ENCODE peak calls at places on chromosomes 6 and 20, in five cellular contexts. C, R, Z, L and Q are unnamed samples.

GRCh38 chr6:100446922-100447899 is 17.5 kb downstream of the SIM1 start:
- DNase-seq in Z (no peak), L (peak), C (peak), R (peak), Q (no peak)

GRCh38 chr6:13762648-13763441 is 51.2 kb upstream of the RANBP9 start:
- DNase-seq in L (no peak), Z (no peak), C (no peak), R (peak), Q (peak)

GRCh38 chr6:1335367-1336037 is 23.6 kb downstream of the FOXQ1 start:
- DNase-seq in C (peak), Z (no peak), R (peak), L (no peak), Q (peak)

GRCh38 chr20:45254867-45255266 is 503 bp upstream of the SLPI start:
- DNase-seq in Z (no peak), C (no peak), L (no peak), R (peak), Q (peak)

GRCh38 chr6:6942826-6943225 is 164.9 kb upstream of the RREB1 start:
- DNase-seq in Z (no peak), R (no peak), L (no peak), C (no peak), Q (peak)

GRCh38 chr20:11432407-11432806 is 485.3 kb upstream of the BTBD3 start:
- DNase-seq in R (peak), C (no peak), Z (no peak), L (no peak), Q (peak)

GRCh38 chr6:150254671-150255228 is 111.9 kb downstream of the PPP1R14C start:
- DNase-seq in Z (no peak), R (no peak), C (no peak), L (no peak), Q (peak)

GRCh38 chr20:36975085-36975829 is 23.7 kb upstream of the SAMHD1 start:
- DNase-seq in C (no peak), R (no peak), L (no peak), Z (no peak), Q (no peak)

GRCh38 chr6:1464796-1465348 is 75.5 kb downstream of the FOXF2 start:
- DNase-seq in R (no peak), Z (no peak), C (no peak), L (no peak), Q (no peak)

GRCh38 chr6:155384343-155384742 is 70.1 kb upstream of the TFB1M start:
- DNase-seq in R (no peak), L (no peak), C (no peak), Z (no peak), Q (no peak)

GRCh38 chr6:158661156-158661555 is 11.3 kb downstream of the SYTL3 start:
- DNase-seq in Z (no peak), R (no peak), L (no peak), C (no peak), Q (no peak)

GRCh38 chr20:2156666-2157624 is 55.3 kb downstream of the STK35 start:
- DNase-seq in Z (no peak), R (no peak), C (no peak), L (no peak), Q (no peak)

GRCh38 chr6:54878705-54879104 is 32.1 kb downstream of the FAM83B start:
- DNase-seq in C (no peak), L (no peak), Z (no peak), R (no peak), Q (peak)

GRCh38 chr6:22151892-22152291 is 144.9 kb downstream of the PRL start:
- DNase-seq in R (no peak), Z (no peak), L (no peak), C (no peak), Q (no peak)

GRCh38 chr6:98382246-98382645 is 452.1 kb upstream of the POU3F2 start:
- DNase-seq in L (no peak), R (no peak), C (no peak), Z (no peak), Q (no peak)

GRCh38 chr20:43576108-43576507 is 14.6 kb upstream of the IFT52 start:
- DNase-seq in C (no peak), R (no peak), L (no peak), Z (no peak), Q (no peak)

GRCh38 chr6:34128045-34128444 is 17.8 kb downstream of the GRM4 start:
- DNase-seq in L (no peak), R (no peak), Z (no peak), C (no peak), Q (no peak)

GRCh38 chr6:45314146-45314545 is 14.0 kb upstream of the RUNX2 start:
- DNase-seq in R (no peak), L (no peak), Z (no peak), C (no peak), Q (no peak)

GRCh38 chr6:24524801-24525200 is 30.0 kb downstream of the ALDH5A1 start:
- DNase-seq in Z (no peak), R (peak), C (peak), L (peak), Q (peak)

GRCh38 chr6:34544776-34545471 is 11.2 kb downstream of the SPDEF start:
- DNase-seq in Z (no peak), C (no peak), R (no peak), L (no peak), Q (no peak)

GRCh38 chr20:58829531-58829941 is 21.2 kb downstream of the GNAS-AS1 start:
- DNase-seq in L (no peak), R (no peak), Z (no peak), C (no peak), Q (peak)

GRCh38 chr6:5151955-5152401 is 66.8 kb downstream of the PPP1R3G start:
- DNase-seq in Z (no peak), L (no peak), C (no peak), R (no peak), Q (peak)

GRCh38 chr20:38260378-38261053 is at the start of gene KIAA1755:
- DNase-seq in L (peak), Z (no peak), R (no peak), C (no peak), Q (no peak)

GRCh38 chr6:39357998-39358686 is 35.6 kb upstream of the KCNK16 start:
- DNase-seq in L (no peak), Z (no peak), R (peak), C (no peak), Q (peak)

GRCh38 chr20:43925786-43926185 is 11.1 kb downstream of the TOX2 start:
- DNase-seq in R (no peak), C (no peak), Z (no peak), L (no peak), Q (peak)

GRCh38 chr6:70380771-70381435 is 32.4 kb upstream of the FAM135A start:
- DNase-seq in C (no peak), R (no peak), Z (no peak), L (no peak), Q (no peak)

GRCh38 chr6:148599967-148600426 is 146.8 kb upstream of the UST start:
- DNase-seq in R (peak), C (peak), Z (peak), L (peak), Q (peak)

GRCh38 chr20:47354710-47355488 is 1.6 kb downstream of the ZMYND8 start:
- DNase-seq in Z (no peak), L (no peak), C (no peak), R (peak), Q (peak)

GRCh38 chr6:163661271-163661671 is 246.8 kb downstream of the QKI start:
- DNase-seq in C (no peak), Z (no peak), L (no peak), R (no peak), Q (no peak)
- H2BK15ac ChIP-seq in C (no peak), Z (no peak), L (peak), R (no peak), Q (no peak)

DNA sequence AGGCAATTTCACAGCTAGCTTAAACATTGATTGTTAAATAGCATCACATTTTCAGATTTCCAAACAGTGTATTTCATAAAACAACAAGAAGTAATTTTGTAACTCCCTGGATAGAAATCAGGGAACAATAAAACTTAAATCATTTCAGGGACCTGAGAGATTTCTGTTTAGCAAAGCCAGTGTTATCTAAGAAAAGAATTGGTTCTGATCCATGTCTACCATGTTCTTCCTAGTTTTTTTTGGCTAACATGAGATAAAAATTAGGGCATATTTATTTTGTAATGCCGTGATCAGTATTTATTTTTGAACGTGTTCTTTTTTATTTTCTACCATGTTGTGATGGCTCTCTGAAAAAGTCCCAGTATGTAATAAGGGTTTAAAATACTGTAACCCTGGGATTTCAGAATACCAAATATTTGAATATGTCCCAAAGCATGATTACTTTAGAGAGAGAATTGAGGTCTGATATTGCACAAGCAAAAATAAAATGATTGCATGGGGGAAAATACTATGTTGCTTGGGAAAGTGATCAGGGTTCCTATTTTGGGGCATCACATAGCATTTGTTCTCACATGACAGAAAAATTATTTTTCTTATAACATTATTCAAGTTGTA is 188.7 kb upstream of the CEP162 start:
- DNase-seq in R (no peak), L (no peak), Z (no peak), C (no peak), Q (no peak)
- H3K4me3 ChIP-seq in R (no peak), L (no peak), Z (no peak), C (no peak), Q (no peak)

GRCh38 chr20:54499111-54499510 is 23.7 kb downstream of the DOK5 start:
- DNase-seq in L (no peak), C (no peak), Z (no peak), R (no peak), Q (no peak)

GRCh38 chr20:54494303-54495006 is 19.1 kb downstream of the DOK5 start:
- DNase-seq in L (no peak), R (no peak), Z (no peak), C (no peak), Q (no peak)

GRCh38 chr20:54502179-54502578 is 26.8 kb downstream of the DOK5 start:
- DNase-seq in C (no peak), Z (no peak), L (no peak), R (no peak), Q (peak)

GRCh38 chr20:54497931-54498718 is 22.7 kb downstream of the DOK5 start:
- DNase-seq in R (no peak), Z (no peak), C (no peak), L (no peak), Q (no peak)
- H2BK15ac ChIP-seq in R (no peak), Z (no peak), C (no peak), L (no peak), Q (no peak)

DNA sequence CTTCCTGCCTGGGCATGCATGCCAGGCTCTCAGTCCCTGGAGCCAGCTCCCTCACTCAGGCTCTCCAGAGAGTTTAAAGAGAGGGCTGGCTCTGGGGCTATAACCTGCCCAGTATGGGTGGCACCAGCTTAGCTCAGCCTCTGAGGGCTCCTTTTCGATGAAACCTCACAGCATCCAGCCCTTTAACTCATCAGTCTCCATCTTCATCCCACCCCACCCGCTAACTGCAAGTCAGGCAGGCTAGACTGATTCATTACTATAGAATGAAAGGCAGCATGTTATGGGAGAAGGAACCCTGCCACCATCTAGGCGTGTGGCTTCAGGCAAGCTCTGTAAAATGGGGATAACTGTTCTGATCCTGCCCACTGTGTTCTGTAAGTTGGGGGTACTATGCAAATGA is 53.5 kb downstream of the RAB44 start:
- DNase-seq in L (no peak), Z (no peak), R (no peak), C (no peak), Q (peak)
- H3K4me3 ChIP-seq in L (no peak), Z (no peak), R (no peak), C (no peak), Q (no peak)

GRCh38 chr20:20079102-20079784 is 26.9 kb downstream of the CFAP61 start:
- DNase-seq in L (no peak), C (no peak), Z (no peak), R (no peak), Q (no peak)
- H2BK15ac ChIP-seq in L (no peak), C (no peak), Z (no peak), R (no peak), Q (no peak)

GRCh38 chr6:49462599-49462926 is 490 bp downstream of the MMUT start:
- DNase-seq in L (no peak), Z (no peak), R (no peak), C (no peak), Q (no peak)

GRCh38 chr6:49462927-49463611 is at the start of the genes CENPQ and MMUT:
- DNase-seq in R (peak), Z (peak), C (peak), L (peak), Q (peak)

GRCh38 chr6:49462071-49462470 is 982 bp downstream of the MMUT start:
- DNase-seq in C (no peak), L (no peak), R (peak), Z (no peak), Q (peak)

GRCh38 chr6:49463612-49463967 is 420 bp downstream of the CENPQ start:
- DNase-seq in C (no peak), L (no peak), R (no peak), Z (no peak), Q (no peak)

DNA sequence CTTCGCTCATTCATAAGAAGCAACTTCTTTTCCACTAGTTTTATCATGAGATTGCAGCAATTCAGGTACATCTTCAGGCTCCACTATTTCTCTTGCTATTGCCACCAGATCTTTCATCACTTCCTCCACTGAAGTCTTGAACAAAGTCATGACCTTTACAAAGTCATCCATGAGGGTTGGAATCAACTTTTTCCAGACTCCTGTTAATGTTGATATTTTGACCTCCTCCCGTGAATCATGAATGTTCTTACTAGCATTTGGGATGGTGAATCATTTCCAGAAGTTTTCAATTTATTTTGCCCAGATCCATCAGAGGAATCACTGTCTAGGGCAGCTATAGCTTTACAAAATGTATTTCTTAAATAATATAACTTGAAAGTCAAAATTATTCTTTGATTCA is 1.5 kb downstream of the CENPQ start:
- DNase-seq in R (no peak), Z (no peak), L (no peak), C (no peak), Q (no peak)
- H3K4me3 ChIP-seq in R (no peak), Z (peak), L (peak), C (no peak), Q (no peak)